ENCODE peak calls at places on chromosomes 16 and 17, in ten cellular contexts. X, F, G, Q, S, J, B, P, O and R are unnamed samples.

GRCh38 chr17:29176500-29177351 is 3.5 kb downstream of the MYO18A start:
- DNase-seq in P (peak; percentile 49), B (peak; percentile 43), Q (peak; percentile 90), X (no peak), O (peak; percentile 91), S (peak; percentile 73), J (peak; percentile 70), G (peak; percentile 65), F (peak; percentile 41), R (no peak)

GRCh38 chr17:77807051-77807745 is 151.3 kb upstream of the TNRC6C start:
- DNase-seq in O (no peak), Q (peak; percentile 19), G (no peak), P (no peak), S (no peak), F (no peak), X (no peak), J (no peak), B (no peak), R (no peak)

GRCh38 chr17:74271902-74272563 is 2.0 kb upstream of the DNAI2 start:
- DNase-seq in J (no peak), S (peak; percentile 88), X (no peak), Q (no peak), P (no peak), G (no peak), F (no peak), B (no peak), O (no peak), R (peak; percentile 26)

GRCh38 chr17:15475620-15476354 is 8.4 kb upstream of the CDRT4 start:
- DNase-seq in J (no peak), S (no peak), X (no peak), G (peak; percentile 84), F (no peak), B (peak; percentile 62), P (no peak), O (no peak), Q (no peak), R (no peak)

GRCh38 chr16:80056334-80056733 is 455.8 kb upstream of the MAF start:
- DNase-seq in O (no peak), J (no peak), Q (no peak), B (peak; percentile 20), S (no peak), G (peak; percentile 76), P (no peak), F (no peak), X (no peak), R (peak; percentile 38)

GRCh38 chr17:29443041-29443440 is 52.9 kb downstream of the TAOK1 start:
- DNase-seq in P (no peak), J (no peak), B (no peak), X (no peak), Q (no peak), O (no peak), F (no peak), G (no peak), S (no peak), R (no peak)

GRCh38 chr17:81422776-81423697 is 27.8 kb downstream of the BAHCC1 start:
- DNase-seq in G (peak; percentile 98), S (peak; percentile 91), F (no peak), B (peak; percentile 96), X (no peak), J (peak; percentile 90), O (peak; percentile 93), P (peak; percentile 75), Q (no peak), R (peak; percentile 86)

GRCh38 chr16:54204756-54205155 is 81.8 kb downstream of the IRX3 start:
- DNase-seq in O (no peak), P (no peak), B (no peak), G (no peak), Q (no peak), F (no peak), X (no peak), S (no peak), J (no peak), R (no peak)

GRCh38 chr17:39612291-39612894 is 4.7 kb upstream of the NEUROD2 start:
- DNase-seq in S (no peak), F (no peak), O (no peak), Q (no peak), X (no peak), P (no peak), B (no peak), G (no peak), J (no peak), R (no peak)

DNA sequence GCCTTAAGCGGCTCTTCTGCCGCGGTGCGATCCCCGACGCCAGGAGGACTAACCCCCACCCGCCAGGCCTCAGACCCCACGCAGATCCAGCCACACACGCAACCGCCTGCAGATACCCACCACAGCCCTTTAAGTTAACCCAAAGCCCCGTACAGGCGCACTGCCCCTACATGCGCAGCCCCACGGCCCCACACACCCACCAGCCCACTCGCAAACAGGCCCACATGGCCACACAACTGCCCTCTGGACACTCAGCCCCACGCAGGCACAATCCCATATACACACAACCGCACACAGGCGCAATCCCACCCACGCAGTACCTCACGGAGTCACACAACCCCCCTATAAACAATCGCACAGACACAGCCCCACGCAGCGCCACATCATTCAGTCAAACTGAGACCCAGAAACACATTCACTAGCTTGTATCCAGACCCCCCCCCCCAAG is 41.7 kb downstream of the RAI1 start:
- DNase-seq in S (peak; percentile 40), Q (no peak), B (no peak), O (no peak), J (no peak), X (no peak), F (no peak), P (no peak), G (no peak), R (no peak)
- H3K27ac ChIP-seq in S (no peak overlapping the region), Q (peak overlapping the region; percentile 69), B (peak overlapping the region; percentile 78), O (no peak overlapping the region), J (no peak overlapping the region), X (no peak overlapping the region), F (no peak overlapping the region), P (no peak overlapping the region), G (peak overlapping the region; percentile 5), R (no peak overlapping the region)

GRCh38 chr17:44111777-44112176 is 11.7 kb downstream of the HDAC5 start:
- DNase-seq in G (no peak), O (no peak), P (no peak), B (no peak), F (no peak), J (no peak), Q (no peak), X (no peak), S (no peak), R (no peak)

GRCh38 chr17:44110823-44111633 is 12.4 kb downstream of the HDAC5 start:
- DNase-seq in P (peak; percentile 91), F (no peak), X (peak; percentile 86), O (peak; percentile 97), S (peak; percentile 100), Q (peak; percentile 91), G (peak; percentile 95), B (peak; percentile 86), J (peak; percentile 86), R (peak; percentile 99)

GRCh38 chr17:44108440-44109311 is 14.8 kb downstream of the HDAC5 start:
- DNase-seq in J (peak; percentile 96), P (no peak), S (peak; percentile 93), B (peak; percentile 98), F (no peak), O (peak; percentile 72), Q (no peak), G (peak; percentile 99), X (no peak), R (peak; percentile 94)

GRCh38 chr17:44109312-44109630 is 14.2 kb downstream of the HDAC5 start:
- DNase-seq in G (no peak), X (no peak), B (no peak), J (no peak), P (no peak), F (no peak), S (no peak), O (no peak), Q (no peak), R (no peak)

GRCh38 chr17:44110011-44110686 is 13.3 kb downstream of the HDAC5 start:
- DNase-seq in P (no peak), G (no peak), S (no peak), B (no peak), F (no peak), O (no peak), X (no peak), J (no peak), Q (no peak), R (no peak)
- H3K4me3 ChIP-seq in P (peak overlapping the region; percentile 33), G (peak overlapping the region; percentile 67), S (peak overlapping the region; percentile 52), B (peak overlapping the region; percentile 48), F (no peak overlapping the region), O (no peak overlapping the region), X (no peak overlapping the region), J (peak overlapping the region; percentile 1), Q (peak overlapping the region; percentile 44), R (peak overlapping the region; percentile 56)

GRCh38 chr16:23856345-23856744 is 20.6 kb downstream of the PRKCB start:
- DNase-seq in Q (no peak), J (no peak), F (no peak), P (no peak), B (no peak), G (no peak), O (no peak), X (no peak), S (no peak), R (no peak)

GRCh38 chr16:23857901-23858300 is 22.1 kb downstream of the PRKCB start:
- DNase-seq in F (no peak), B (no peak), P (no peak), Q (no peak), S (no peak), G (no peak), O (no peak), X (no peak), J (no peak), R (no peak)

GRCh38 chr16:23859713-23860269 is 24.0 kb downstream of the PRKCB start:
- DNase-seq in O (no peak), P (no peak), F (no peak), B (no peak), S (no peak), J (no peak), X (no peak), Q (no peak), G (no peak), R (no peak)

GRCh38 chr16:23857256-23857891 is 21.6 kb downstream of the PRKCB start:
- DNase-seq in F (no peak), B (no peak), Q (no peak), S (no peak), G (no peak), X (no peak), J (no peak), O (peak; percentile 46), P (peak; percentile 95), R (no peak)

DNA sequence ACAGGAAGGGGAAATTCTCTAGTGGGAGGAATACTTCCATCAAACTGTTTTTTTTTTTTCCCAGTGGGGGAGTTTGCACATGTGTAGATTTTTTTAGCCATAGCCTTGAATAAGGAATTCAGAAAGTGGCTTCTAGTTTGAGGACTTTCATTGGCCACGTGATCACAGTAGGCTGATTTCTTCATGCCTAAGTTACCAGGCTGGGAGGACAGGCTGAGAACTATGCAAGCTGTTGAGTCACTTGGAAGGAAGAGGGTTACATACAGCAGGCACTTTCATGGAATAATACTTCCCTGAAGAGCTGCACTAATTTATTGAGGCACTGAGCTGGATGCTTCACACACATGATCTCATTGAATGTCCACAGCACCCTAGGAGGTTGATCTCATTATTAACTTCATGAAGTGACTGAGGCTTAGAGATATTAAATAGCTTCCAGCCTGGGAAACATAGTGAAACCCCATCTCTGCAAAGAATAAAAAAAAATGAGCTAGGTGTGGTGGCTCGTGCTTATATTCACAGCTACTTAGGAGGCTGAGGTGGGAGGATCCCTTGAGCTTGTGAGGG is 22.8 kb downstream of the PRKCB start:
- DNase-seq in B (no peak), Q (no peak), O (no peak), S (no peak), F (no peak), J (no peak), P (peak; percentile 91), G (peak; percentile 5), X (no peak), R (no peak)
- H3K27ac ChIP-seq in B (no peak overlapping the region), Q (no peak overlapping the region), O (no peak overlapping the region), S (no peak overlapping the region), F (no peak overlapping the region), J (no peak overlapping the region), P (peak overlapping the region; percentile 94), G (no peak overlapping the region), X (no peak overlapping the region), R (no peak overlapping the region)

GRCh38 chr16:2042666-2043295 is 4.9 kb downstream of the NTHL1 start:
- DNase-seq in Q (no peak), J (no peak), O (no peak), B (no peak), X (no peak), P (no peak), S (no peak), G (no peak), F (no peak), R (no peak)
- H3K4me3 ChIP-seq in Q (no peak overlapping the region), J (no peak overlapping the region), O (no peak overlapping the region), B (no peak overlapping the region), X (no peak overlapping the region), P (no peak overlapping the region), S (no peak overlapping the region), G (no peak overlapping the region), F (no peak overlapping the region), R (no peak overlapping the region)